ENCODE peak calls at places on chromosomes 2 and 18, in four cellular contexts. H is mucosa of gallbladder, C is Kasumi-1, M is NCI-H1694. N is an unnamed sample.

GRCh38 chr2:7671312-7671711 is 754.1 kb downstream of the RNF144A start:
- DNase-seq in H (no peak), C (no peak), M (peak; percentile 74), N (no peak)

GRCh38 chr2:3626817-3627499 is 31.0 kb upstream of the ALLC start:
- DNase-seq in H (no peak), C (no peak), M (no peak), N (no peak)

GRCh38 chr2:148594216-148594615 is 50.3 kb upstream of the EPC2 start:
- DNase-seq in H (no peak), C (no peak), M (no peak), N (no peak)

GRCh38 chr2:3598197-3598910 is 3.4 kb downstream of the COLEC11 start:
- DNase-seq in H (no peak), C (peak; percentile 15), M (no peak), N (peak; percentile 27)

GRCh38 chr2:145524836-145525235 is 1004.9 kb upstream of the ZEB2 start:
- DNase-seq in H (no peak), C (no peak), M (no peak), N (no peak)

GRCh38 chr2:235347691-235348090 is 146.2 kb upstream of the AGAP1 start:
- DNase-seq in H (no peak), C (no peak), M (no peak), N (no peak)

GRCh38 chr18:50632895-50633515 is 73.1 kb downstream of the MAPK4 start:
- DNase-seq in H (no peak), C (no peak), M (no peak), N (no peak)

GRCh38 chr2:29522951-29523669 is 398.3 kb downstream of the ALK start:
- DNase-seq in H (no peak), C (no peak), M (no peak), N (no peak)

GRCh38 chr2:74696758-74697327 is 42.8 kb downstream of the SEMA4F start:
- DNase-seq in H (no peak), C (no peak), M (no peak), N (no peak)

GRCh38 chr18:58303363-58303762 is 259.3 kb downstream of the NEDD4L start:
- DNase-seq in H (no peak), C (no peak), M (no peak), N (no peak)

GRCh38 chr2:218516614-218517013 is 51.5 kb downstream of the USP37 start:
- DNase-seq in H (no peak), C (peak; percentile 20), M (no peak), N (no peak)

GRCh38 chr2:182883451-182883850 is 17.0 kb upstream of the FRZB start:
- DNase-seq in H (no peak), C (no peak), M (no peak), N (no peak)

GRCh38 chr18:9323750-9324445 is 10.7 kb upstream of the TWSG1 start:
- DNase-seq in H (no peak), C (no peak), M (no peak), N (no peak)

GRCh38 chr18:60044290-60045006 is 144.7 kb downstream of the PMAIP1 start:
- DNase-seq in H (no peak), C (no peak), M (no peak), N (no peak)

GRCh38 chr18:55862693-55863485 is 274.9 kb upstream of the TCF4 start:
- DNase-seq in H (no peak), C (no peak), M (no peak), N (no peak)

GRCh38 chr2:60370835-60371618 is 182.4 kb downstream of the BCL11A start:
- DNase-seq in H (no peak), C (no peak), M (no peak), N (no peak)

GRCh38 chr2:74712223-74713053 is 58.4 kb downstream of the SEMA4F start:
- DNase-seq in H (no peak), C (no peak), M (no peak), N (no peak)

GRCh38 chr2:159094173-159094737 is 125.8 kb downstream of the TANC1 start:
- DNase-seq in H (peak; percentile 73), C (no peak), M (no peak), N (peak; percentile 49)

GRCh38 chr2:205477016-205477705 is 205.1 kb upstream of the NRP2 start:
- DNase-seq in H (no peak), C (no peak), M (no peak), N (no peak)

GRCh38 chr2:3635171-3636008 is 22.6 kb upstream of the ALLC start:
- DNase-seq in H (no peak), C (no peak), M (peak; percentile 35), N (no peak)

GRCh38 chr18:7872569-7872968 is 305.5 kb downstream of the PTPRM start:
- DNase-seq in H (peak; percentile 49), C (no peak), M (no peak), N (peak; percentile 78)

GRCh38 chr2:2845796-2846315 is 514.8 kb upstream of the MYT1L start:
- DNase-seq in H (no peak), C (no peak), M (no peak), N (no peak)

GRCh38 chr2:96345403-96345802 is 9.8 kb downstream of the NCAPH start:
- DNase-seq in H (no peak), C (peak; percentile 48), M (no peak), N (no peak)

GRCh38 chr2:221318751-221319150 is 253.4 kb downstream of the EPHA4 start:
- DNase-seq in H (no peak), C (no peak), M (no peak), N (no peak)

GRCh38 chr2:168530980-168531379 is 74.9 kb downstream of the CERS6 start:
- DNase-seq in H (no peak), C (peak; percentile 70), M (no peak), N (no peak)

N was measured in lung.